ENCODE peak calls at places on chromosomes 12 and 14, in six cellular contexts. C is pancreas, F is BE2C, L is fibroblast of pulmonary artery, E is endothelial cell, S is PC-9. I is an unnamed sample.

GRCh38 chr14:20855652-20856291 is 35.4 kb upstream of the RNASE3 start:
- DNase-seq in C (peak), F (peak), L (peak), E (peak), S (peak), I (peak)

GRCh38 chr12:82425241-82425640 is 66.9 kb downstream of the METTL25 start:
- DNase-seq in C (no peak), F (no peak), L (peak), E (no peak), S (no peak), I (no peak)

GRCh38 chr14:30443368-30444007 is 115.5 kb upstream of the G2E3 start:
- DNase-seq in C (peak), F (no peak), L (peak), E (no peak), S (no peak), I (no peak)

GRCh38 chr14:74566174-74567125 is 45.6 kb downstream of the LTBP2 start:
- DNase-seq in C (no peak), F (no peak), L (no peak), E (no peak), S (peak), I (no peak)

GRCh38 chr12:123089631-123090353 is 61.1 kb downstream of the PITPNM2 start:
- DNase-seq in C (no peak), F (no peak), L (peak), E (no peak), S (peak), I (no peak)

GRCh38 chr12:65779091-65779642 is 45.1 kb upstream of the HMGA2 start:
- DNase-seq in C (no peak), F (no peak), L (peak), E (no peak), S (no peak), I (no peak)

GRCh38 chr14:72169521-72169920 is 237.3 kb downstream of the RGS6 start:
- DNase-seq in C (no peak), F (peak), L (no peak), E (no peak), S (no peak), I (no peak)

GRCh38 chr14:103738706-103739451 is 23.3 kb downstream of the ZFYVE21 start:
- DNase-seq in C (peak), F (no peak), L (no peak), E (no peak), S (no peak), I (no peak)

GRCh38 chr12:66118240-66118891 is 12.2 kb downstream of the LLPH start:
- DNase-seq in C (no peak), F (no peak), L (no peak), E (no peak), S (no peak), I (no peak)

GRCh38 chr14:39265741-39266588 is 32.2 kb downstream of the MIA2 start:
- DNase-seq in C (no peak), F (no peak), L (peak), E (no peak), S (no peak), I (no peak)

GRCh38 chr14:21476526-21476924 is 234 bp downstream of the RAB2B start:
- DNase-seq in C (peak), F (no peak), L (no peak), E (peak), S (peak), I (peak)

GRCh38 chr14:99769123-99769522 is 24.1 kb upstream of the EML1 start:
- DNase-seq in C (no peak), F (no peak), L (no peak), E (no peak), S (no peak), I (no peak)

GRCh38 chr12:106152334-106152733 is 13.6 kb upstream of the NUAK1 start:
- DNase-seq in C (no peak), F (no peak), L (no peak), E (no peak), S (no peak), I (no peak)

GRCh38 chr12:27723212-27723611 is 12.6 kb downstream of the MRPS35 start:
- DNase-seq in C (no peak), F (no peak), L (no peak), E (no peak), S (no peak), I (no peak)

GRCh38 chr14:33668066-33668465 is 282.8 kb downstream of the EGLN3 start:
- DNase-seq in C (no peak), F (no peak), L (no peak), E (no peak), S (no peak), I (no peak)

GRCh38 chr12:3362751-3363150 is 128.3 kb upstream of the PRMT8 start:
- DNase-seq in C (no peak), F (no peak), L (no peak), E (no peak), S (no peak), I (no peak)

DNA sequence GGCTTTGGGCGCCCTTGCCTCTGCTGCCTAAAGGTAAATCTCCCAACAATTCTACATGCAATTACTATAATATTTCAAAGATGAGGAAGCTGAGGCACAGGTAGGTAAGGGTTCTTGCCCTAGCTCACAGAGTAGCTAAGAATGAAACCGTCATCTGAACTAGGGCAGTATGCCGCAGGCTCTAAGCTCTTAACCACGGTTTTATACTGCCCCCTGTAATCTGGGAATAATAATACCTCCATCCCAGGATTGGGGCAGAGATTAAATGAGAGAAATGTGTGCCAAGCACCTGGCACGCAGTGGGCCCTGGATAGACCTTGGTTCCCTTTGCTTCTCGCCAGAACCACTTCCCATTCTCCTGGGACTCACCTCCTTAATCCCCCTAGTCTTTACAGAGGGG is 1.5 kb upstream of the HRK start:
- DNase-seq in C (no peak), F (peak), L (peak), E (no peak), S (no peak), I (no peak)
- TF ChIP-seq CTCF in C (no peak), F (peak), L (peak), E (no peak), S (peak), I (no peak)

DNA sequence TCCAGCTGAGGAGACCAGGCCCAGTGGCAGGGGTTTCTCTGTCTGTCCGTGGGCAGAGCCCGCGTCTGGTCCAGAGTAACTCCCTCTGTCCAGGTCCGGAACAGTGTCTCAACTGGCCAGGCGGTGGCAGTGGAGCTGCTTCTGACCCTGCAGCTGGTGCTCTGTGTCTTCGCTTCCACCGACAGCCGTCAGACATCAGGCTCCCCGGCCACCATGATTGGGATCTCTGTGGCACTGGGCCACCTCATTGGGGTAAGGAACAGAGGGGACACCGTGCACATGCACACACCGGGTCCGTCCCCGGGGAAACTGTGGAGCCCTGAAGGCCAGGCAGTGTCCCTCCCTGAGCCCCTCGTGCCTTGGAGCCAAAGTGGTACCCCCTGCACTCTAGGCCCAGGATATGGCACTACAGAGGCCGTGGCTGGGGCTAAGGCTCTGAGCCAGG is 1.5 kb downstream of the AQP6 start:
- DNase-seq in C (peak), F (peak), L (peak), E (peak), S (no peak), I (peak)
- TF ChIP-seq CTCF in C (peak), F (peak), L (peak), E (no peak), S (no peak), I (no peak)

GRCh38 chr12:93802698-93803097 is 125.5 kb downstream of the CRADD start:
- DNase-seq in C (no peak), F (no peak), L (peak), E (no peak), S (no peak), I (no peak)
- TF ChIP-seq CTCF in C (no peak), F (peak), L (peak), E (no peak), S (no peak), I (no peak)

DNA sequence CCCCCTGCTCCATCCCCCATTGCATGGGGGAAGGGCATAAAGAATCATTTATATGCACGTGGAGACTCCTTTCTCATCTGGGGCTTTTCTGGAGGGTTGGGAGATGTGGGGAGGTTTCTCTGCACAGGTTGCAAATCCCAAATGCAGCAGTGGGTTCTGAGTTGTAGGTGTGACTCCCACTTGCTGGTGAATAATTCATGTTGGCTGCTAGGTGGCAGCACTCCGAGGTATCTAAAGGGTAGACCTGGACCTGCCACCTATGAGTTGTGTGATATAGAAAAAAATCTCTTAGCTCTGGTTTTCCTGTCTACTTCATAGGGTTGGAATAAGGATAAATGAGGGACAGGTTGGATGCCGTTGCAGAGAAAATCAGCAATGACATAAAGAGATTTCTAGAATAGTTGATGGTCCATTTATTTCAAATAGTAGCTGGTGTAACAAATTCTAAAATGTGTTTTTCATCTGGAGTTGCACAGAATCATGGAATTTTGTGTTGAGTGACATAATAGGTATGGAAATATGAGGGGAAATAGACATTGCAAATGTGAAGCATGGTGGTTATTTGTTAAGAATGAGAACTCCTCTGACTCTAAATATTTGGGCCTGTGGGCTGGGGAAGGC is 4.6 kb downstream of the MARCHF9 start:
- DNase-seq in C (peak), F (peak), L (peak), E (no peak), S (peak), I (no peak)
- TF ChIP-seq CTCF in C (peak), F (peak), L (peak), E (peak), S (peak), I (no peak)

GRCh38 chr12:50174971-50175715 is 8.0 kb upstream of the CERS5 start:
- DNase-seq in C (no peak), F (peak), L (peak), E (peak), S (no peak), I (peak)

GRCh38 chr12:50175716-50176026 is 8.5 kb upstream of the CERS5 start:
- DNase-seq in C (no peak), F (no peak), L (no peak), E (no peak), S (no peak), I (no peak)
- TF ChIP-seq CTCF in C (no peak), F (no peak), L (no peak), E (peak), S (no peak), I (no peak)